ENCODE peak calls at places on chromosomes 3 and 15, in ten cellular contexts. F is H54; M is posterior cingulate gyrus; N is T-helper 9 cell; Z is HEK293T; E is iPS DF 19.7; J is left colon; S is activated CD4-positive, alpha-beta T cell treated with anti-CD3 and anti-CD28 coated beads, Interleukin-2, amount 10 ng/mL, durations not matched to agents 7 days and 5 days; D is WTC11; K is NCI-H774. B is an unnamed sample.

GRCh38 chr3:136858381-136858780 is 3.6 kb upstream of the NCK1 start:
- DNase-seq in F (no peak), M (no peak), N (no peak), Z (no peak), E (no peak), J (no peak), S (no peak), D (no peak), K (no peak), B (no peak)

GRCh38 chr15:95693917-95694316 is 636.6 kb upstream of the NR2F2 start:
- DNase-seq in F (no peak), M (no peak), N (no peak), Z (no peak), E (no peak), J (no peak), S (no peak), D (no peak), K (no peak), B (no peak)

GRCh38 chr3:171712168-171712938 is 97.9 kb downstream of the PLD1 start:
- DNase-seq in F (no peak), M (no peak), N (no peak), Z (no peak), E (no peak), J (no peak), S (no peak), D (no peak), K (no peak), B (no peak)

GRCh38 chr3:65398953-65399352 is 639.8 kb downstream of the MAGI1 start:
- DNase-seq in F (no peak), M (no peak), N (no peak), Z (no peak), E (no peak), J (no peak), S (no peak), D (no peak), K (no peak), B (no peak)

GRCh38 chr15:42494998-42495360 is 455 bp upstream of the SNAP23 start:
- DNase-seq in F (peak; percentile 52), M (no peak), N (no peak), Z (no peak), E (no peak), J (peak; percentile 45), S (no peak), D (no peak), K (peak; percentile 3), B (no peak)

GRCh38 chr3:118292841-118293240 is 741.8 kb downstream of the IGSF11 start:
- DNase-seq in F (no peak), M (no peak), N (no peak), Z (no peak), E (no peak), J (no peak), S (no peak), D (no peak), K (no peak), B (no peak)

GRCh38 chr3:59482684-59483083 is 432.9 kb upstream of the CFAP20DC start:
- DNase-seq in F (no peak), M (no peak), N (no peak), Z (no peak), E (no peak), J (no peak), S (no peak), D (no peak), K (no peak), B (no peak)

GRCh38 chr3:146308222-146308621 is 57.3 kb upstream of the PLSCR4 start:
- DNase-seq in F (no peak), M (no peak), N (no peak), Z (no peak), E (no peak), J (no peak), S (no peak), D (no peak), K (no peak), B (no peak)

GRCh38 chr3:191783039-191783438 is 322.1 kb downstream of the PYDC2 start:
- DNase-seq in F (no peak), M (no peak), N (no peak), Z (no peak), E (no peak), J (no peak), S (no peak), D (no peak), K (no peak), B (no peak)

GRCh38 chr3:11544413-11545181 is 99.1 kb downstream of the VGLL4 start:
- DNase-seq in F (no peak), M (no peak), N (no peak), Z (no peak), E (no peak), J (no peak), S (no peak), D (no peak), K (no peak), B (no peak)

GRCh38 chr3:152405915-152406802 is 137.4 kb downstream of the MBNL1 start:
- DNase-seq in F (no peak), M (no peak), N (no peak), Z (peak; percentile 47), E (no peak), J (no peak), S (no peak), D (no peak), K (no peak), B (no peak)

GRCh38 chr3:63559884-63560283 is 92.6 kb upstream of the SNTN start:
- DNase-seq in F (no peak), M (no peak), N (no peak), Z (no peak), E (no peak), J (no peak), S (no peak), D (no peak), K (no peak), B (no peak)

GRCh38 chr3:152175576-152175883 is 93.2 kb upstream of the MBNL1 start:
- DNase-seq in F (no peak), M (no peak), N (no peak), Z (no peak), E (no peak), J (no peak), S (no peak), D (no peak), K (no peak), B (no peak)

GRCh38 chr3:151813777-151814176 is at the start of gene AADAC:
- DNase-seq in F (no peak), M (no peak), N (no peak), Z (no peak), E (no peak), J (no peak), S (no peak), D (no peak), K (no peak), B (no peak)

GRCh38 chr3:10196389-10197052 is 31.8 kb downstream of the IRAK2 start:
- DNase-seq in F (no peak), M (no peak), N (no peak), Z (no peak), E (no peak), J (no peak), S (no peak), D (no peak), K (no peak), B (no peak)

GRCh38 chr3:24192469-24193056 is 247.5 kb downstream of the NR1D2 start:
- DNase-seq in F (no peak), M (no peak), N (no peak), Z (no peak), E (no peak), J (no peak), S (no peak), D (no peak), K (no peak), B (no peak)